ENCODE peak calls at places on chromosome 1, in seven cellular contexts. One of them, this sample, is unnamed.

GRCh38 chr1:202343652-202344349 is 2.1 kb upstream of the UBE2T start:
- DNase-seq in hypothalamus: no peak
- DNase-seq in cortex of kidney: no peak
- DNase-seq in A172: peak; percentile 49
- DNase-seq in activated CD4-positive, alpha-beta T cell treated with anti-CD3 and anti-CD28 coated beads for 4 hours: no peak
- DNase-seq in activated naive CD4-positive, alpha-beta T cell treated with anti-CD3 and anti-CD28 coated beads, Interleukin-2, amount 50 U/mL, for 16 hours: no peak
- DNase-seq in GM03348: peak; percentile 48
- DNase-seq in this sample: no peak

GRCh38 chr1:214603819-214604252 is 841 bp downstream of the CENPF start:
- DNase-seq in hypothalamus: no peak
- DNase-seq in cortex of kidney: no peak
- DNase-seq in A172: peak; percentile 36
- DNase-seq in activated CD4-positive, alpha-beta T cell treated with anti-CD3 and anti-CD28 coated beads for 4 hours: no peak
- DNase-seq in activated naive CD4-positive, alpha-beta T cell treated with anti-CD3 and anti-CD28 coated beads, Interleukin-2, amount 50 U/mL, for 16 hours: no peak
- DNase-seq in GM03348: no peak
- DNase-seq in this sample: no peak

GRCh38 chr1:226622012-226622411 is 73.4 kb downstream of the STUM start:
- DNase-seq in hypothalamus: no peak
- DNase-seq in cortex of kidney: no peak
- DNase-seq in A172: no peak
- DNase-seq in activated CD4-positive, alpha-beta T cell treated with anti-CD3 and anti-CD28 coated beads for 4 hours: no peak
- DNase-seq in activated naive CD4-positive, alpha-beta T cell treated with anti-CD3 and anti-CD28 coated beads, Interleukin-2, amount 50 U/mL, for 16 hours: no peak
- DNase-seq in GM03348: no peak
- DNase-seq in this sample: no peak

GRCh38 chr1:18556364-18556763 is 74.3 kb upstream of the PAX7 start:
- DNase-seq in hypothalamus: no peak
- DNase-seq in cortex of kidney: no peak
- DNase-seq in A172: no peak
- DNase-seq in activated CD4-positive, alpha-beta T cell treated with anti-CD3 and anti-CD28 coated beads for 4 hours: no peak
- DNase-seq in activated naive CD4-positive, alpha-beta T cell treated with anti-CD3 and anti-CD28 coated beads, Interleukin-2, amount 50 U/mL, for 16 hours: no peak
- DNase-seq in GM03348: peak; percentile 37
- DNase-seq in this sample: no peak

GRCh38 chr1:43437031-43437973 is 16.4 kb downstream of the HYI start:
- DNase-seq in hypothalamus: no peak
- DNase-seq in cortex of kidney: no peak
- DNase-seq in A172: no peak
- DNase-seq in activated CD4-positive, alpha-beta T cell treated with anti-CD3 and anti-CD28 coated beads for 4 hours: no peak
- DNase-seq in activated naive CD4-positive, alpha-beta T cell treated with anti-CD3 and anti-CD28 coated beads, Interleukin-2, amount 50 U/mL, for 16 hours: peak; percentile 5
- DNase-seq in GM03348: no peak
- DNase-seq in this sample: peak; percentile 86

GRCh38 chr1:117967900-117968299 is 38.4 kb downstream of the WDR3 start:
- DNase-seq in hypothalamus: no peak
- DNase-seq in cortex of kidney: no peak
- DNase-seq in A172: no peak
- DNase-seq in activated CD4-positive, alpha-beta T cell treated with anti-CD3 and anti-CD28 coated beads for 4 hours: no peak
- DNase-seq in activated naive CD4-positive, alpha-beta T cell treated with anti-CD3 and anti-CD28 coated beads, Interleukin-2, amount 50 U/mL, for 16 hours: no peak
- DNase-seq in GM03348: no peak
- DNase-seq in this sample: no peak

GRCh38 chr1:35164893-35165292 is 28.1 kb downstream of the SFPQ start:
- DNase-seq in hypothalamus: no peak
- DNase-seq in cortex of kidney: no peak
- DNase-seq in A172: no peak
- DNase-seq in activated CD4-positive, alpha-beta T cell treated with anti-CD3 and anti-CD28 coated beads for 4 hours: no peak
- DNase-seq in activated naive CD4-positive, alpha-beta T cell treated with anti-CD3 and anti-CD28 coated beads, Interleukin-2, amount 50 U/mL, for 16 hours: no peak
- DNase-seq in GM03348: no peak
- DNase-seq in this sample: no peak

GRCh38 chr1:232627645-232628334 is 2.1 kb downstream of the SIPA1L2 start:
- DNase-seq in hypothalamus: no peak
- DNase-seq in cortex of kidney: no peak
- DNase-seq in A172: peak; percentile 66
- DNase-seq in activated CD4-positive, alpha-beta T cell treated with anti-CD3 and anti-CD28 coated beads for 4 hours: no peak
- DNase-seq in activated naive CD4-positive, alpha-beta T cell treated with anti-CD3 and anti-CD28 coated beads, Interleukin-2, amount 50 U/mL, for 16 hours: no peak
- DNase-seq in GM03348: no peak
- DNase-seq in this sample: no peak

GRCh38 chr1:77655431-77655974 is 27.0 kb downstream of the ZZZ3 start:
- DNase-seq in hypothalamus: no peak
- DNase-seq in cortex of kidney: no peak
- DNase-seq in A172: no peak
- DNase-seq in activated CD4-positive, alpha-beta T cell treated with anti-CD3 and anti-CD28 coated beads for 4 hours: no peak
- DNase-seq in activated naive CD4-positive, alpha-beta T cell treated with anti-CD3 and anti-CD28 coated beads, Interleukin-2, amount 50 U/mL, for 16 hours: no peak
- DNase-seq in GM03348: no peak
- DNase-seq in this sample: no peak

GRCh38 chr1:42922687-42923366 is 35.8 kb downstream of the SLC2A1 start:
- DNase-seq in hypothalamus: peak; percentile 25
- DNase-seq in cortex of kidney: no peak
- DNase-seq in A172: peak; percentile 71
- DNase-seq in activated CD4-positive, alpha-beta T cell treated with anti-CD3 and anti-CD28 coated beads for 4 hours: peak; percentile 46
- DNase-seq in activated naive CD4-positive, alpha-beta T cell treated with anti-CD3 and anti-CD28 coated beads, Interleukin-2, amount 50 U/mL, for 16 hours: peak; percentile 54
- DNase-seq in GM03348: peak; percentile 80
- DNase-seq in this sample: peak; percentile 67

GRCh38 chr1:230632273-230632873 is 9.9 kb upstream of the COG2 start:
- DNase-seq in hypothalamus: peak; percentile 4
- DNase-seq in cortex of kidney: no peak
- DNase-seq in A172: peak; percentile 57
- DNase-seq in activated CD4-positive, alpha-beta T cell treated with anti-CD3 and anti-CD28 coated beads for 4 hours: no peak
- DNase-seq in activated naive CD4-positive, alpha-beta T cell treated with anti-CD3 and anti-CD28 coated beads, Interleukin-2, amount 50 U/mL, for 16 hours: no peak
- DNase-seq in GM03348: peak; percentile 7
- DNase-seq in this sample: peak; percentile 25

GRCh38 chr1:76501576-76502219 is 365.6 kb upstream of the ST6GALNAC5 start:
- DNase-seq in hypothalamus: no peak
- DNase-seq in cortex of kidney: no peak
- DNase-seq in A172: no peak
- DNase-seq in activated CD4-positive, alpha-beta T cell treated with anti-CD3 and anti-CD28 coated beads for 4 hours: no peak
- DNase-seq in activated naive CD4-positive, alpha-beta T cell treated with anti-CD3 and anti-CD28 coated beads, Interleukin-2, amount 50 U/mL, for 16 hours: no peak
- DNase-seq in GM03348: no peak
- DNase-seq in this sample: no peak

GRCh38 chr1:201268604-201269151 is 14.6 kb upstream of the PKP1 start:
- DNase-seq in hypothalamus: peak; percentile 2
- DNase-seq in cortex of kidney: no peak
- DNase-seq in A172: peak; percentile 89
- DNase-seq in activated CD4-positive, alpha-beta T cell treated with anti-CD3 and anti-CD28 coated beads for 4 hours: no peak
- DNase-seq in activated naive CD4-positive, alpha-beta T cell treated with anti-CD3 and anti-CD28 coated beads, Interleukin-2, amount 50 U/mL, for 16 hours: no peak
- DNase-seq in GM03348: peak; percentile 82
- DNase-seq in this sample: no peak

GRCh38 chr1:26771643-26772321 is 16.0 kb upstream of the PIGV start:
- DNase-seq in hypothalamus: peak; percentile 12
- DNase-seq in cortex of kidney: no peak
- DNase-seq in A172: peak; percentile 97
- DNase-seq in activated CD4-positive, alpha-beta T cell treated with anti-CD3 and anti-CD28 coated beads for 4 hours: peak; percentile 12
- DNase-seq in activated naive CD4-positive, alpha-beta T cell treated with anti-CD3 and anti-CD28 coated beads, Interleukin-2, amount 50 U/mL, for 16 hours: no peak
- DNase-seq in GM03348: peak; percentile 93
- DNase-seq in this sample: peak; percentile 82

This sample was measured in trophoblast cell.